ENCODE peak calls at places on chromosomes 2 and 18, in five cellular contexts. U is GM23248, O is fibroblast of lung, V is mesendoderm, J is OCI-LY7. L is an unnamed sample. For H3K4me1, the result is how much of the 10 kb centered on the place peaks cover.

GRCh38 chr2:156526950-156527636 is 90.9 kb downstream of the GPD2 start:
- DNase-seq in U (no peak), O (no peak), V (no peak), J (no peak), L (no peak)

GRCh38 chr2:39380525-39381150 is 56.4 kb downstream of the MAP4K3 start:
- DNase-seq in U (peak), O (peak), V (no peak), J (no peak), L (no peak)

GRCh38 chr2:142880275-142880674 is 2.8 kb downstream of the KYNU start:
- DNase-seq in U (peak), O (peak), V (no peak), J (no peak), L (no peak)

GRCh38 chr2:235358981-235359471 is 134.8 kb upstream of the AGAP1 start:
- DNase-seq in U (peak), O (no peak), V (no peak), J (no peak), L (no peak)

GRCh38 chr2:215826376-215826775 is 187.0 kb downstream of the MREG start:
- DNase-seq in U (peak), O (no peak), V (no peak), J (no peak), L (no peak)

GRCh38 chr18:21598726-21599584 is 1.5 kb downstream of the ESCO1 start:
- DNase-seq in U (peak), O (no peak), V (peak), J (peak), L (no peak)

GRCh38 chr2:11342561-11343343 is 1.7 kb downstream of the ROCK2 start:
- DNase-seq in U (peak), O (peak), V (peak), J (peak), L (peak)

GRCh38 chr2:1010373-1011017 is 59.8 kb downstream of the SNTG2 start:
- DNase-seq in U (no peak), O (no peak), V (no peak), J (no peak), L (peak)

GRCh38 chr2:71673402-71673795 is 220.0 kb downstream of the DYSF start:
- DNase-seq in U (no peak), O (no peak), V (no peak), J (no peak), L (no peak)

GRCh38 chr2:158138255-158138654 is 36.6 kb downstream of the UPP2 start:
- DNase-seq in U (no peak), O (no peak), V (no peak), J (no peak), L (no peak)

GRCh38 chr2:45607701-45608100 is 3.4 kb downstream of the SRBD1 start:
- DNase-seq in U (peak), O (no peak), V (peak), J (no peak), L (peak)

GRCh38 chr2:33363599-33364300 is 112.7 kb upstream of the RASGRP3 start:
- DNase-seq in U (no peak), O (peak), V (no peak), J (no peak), L (no peak)

GRCh38 chr2:112646102-112646719 is 472 bp downstream of the SLC20A1 start:
- DNase-seq in U (peak), O (no peak), V (no peak), J (peak), L (peak)
- H3K27ac ChIP-seq in U (peak), O (peak), V (peak), J (peak), L (peak)

DNA sequence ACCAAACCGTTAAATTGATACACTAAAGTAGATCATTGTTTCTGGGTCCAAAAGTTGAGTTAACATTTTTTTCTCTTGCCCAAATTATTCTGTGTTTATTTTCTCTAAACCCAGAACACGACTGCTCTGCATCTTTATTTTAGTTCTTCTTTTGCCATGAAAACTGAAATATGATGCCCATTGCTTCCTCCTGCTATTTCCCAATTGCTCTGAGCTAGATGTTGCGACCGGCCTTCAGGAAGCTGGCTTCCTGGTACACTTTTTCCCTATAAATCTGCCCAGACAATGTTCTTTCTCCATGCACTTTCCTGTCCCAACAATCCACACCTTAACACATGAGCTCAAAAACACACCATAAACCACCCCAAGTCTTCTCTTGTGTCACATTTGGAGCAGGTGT is 501.4 kb downstream of the FBXO15 start:
- DNase-seq in U (no peak), O (peak), V (no peak), J (no peak), L (no peak)
- H3K4me2 ChIP-seq in U (peak), O (no peak), V (no peak), J (no peak), L (no peak)

DNA sequence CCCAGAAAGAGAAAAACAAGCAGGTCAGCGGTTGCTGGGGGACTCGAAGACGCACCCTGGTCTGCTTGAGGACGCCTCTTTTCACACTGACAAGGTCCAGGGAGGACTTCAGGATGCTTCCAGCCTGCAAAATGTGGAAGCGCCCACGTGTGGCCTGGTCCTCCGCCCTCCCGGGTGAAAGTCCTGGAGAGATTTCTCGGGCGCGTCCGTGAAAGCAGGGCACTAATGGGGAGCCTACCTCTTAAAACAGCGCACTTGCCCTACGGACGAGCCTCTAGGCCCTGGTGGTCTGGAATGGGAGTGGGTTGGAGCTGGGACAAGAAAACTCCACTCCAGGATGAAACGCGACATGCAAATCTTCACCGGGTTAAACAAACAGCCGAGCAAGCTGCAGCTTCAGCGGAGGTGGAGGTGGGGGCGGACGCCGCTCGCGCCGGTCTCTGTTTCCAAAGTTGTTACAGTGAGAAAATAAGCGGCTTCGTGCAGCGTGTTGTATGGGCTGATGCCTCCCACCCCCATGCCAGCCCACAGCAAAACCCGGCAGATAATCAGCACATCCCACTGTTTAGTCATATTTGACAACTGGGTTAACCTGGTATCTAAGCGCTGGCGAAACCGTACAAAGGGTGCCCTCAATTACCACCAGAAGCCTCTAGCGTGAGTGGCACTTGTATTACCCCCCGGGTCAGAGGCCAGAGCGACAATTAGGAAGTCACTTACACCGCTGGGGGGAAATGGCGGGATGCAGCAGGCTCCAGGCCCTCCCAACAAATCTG is 1.1 kb upstream of the SP9 start:
- DNase-seq in U (no peak), O (no peak), V (peak), J (no peak), L (peak)
- H3K4me1 ChIP-seq in U (under half), O (under half), V (under half), J (under half), L (under half)

GRCh38 chr2:19736191-19736831 is 165.5 kb downstream of the TTC32 start:
- DNase-seq in U (no peak), O (peak), V (no peak), J (no peak), L (no peak)

GRCh38 chr2:19733951-19734425 is 167.8 kb downstream of the TTC32 start:
- DNase-seq in U (peak), O (peak), V (no peak), J (no peak), L (no peak)

GRCh38 chr2:19739256-19739655 is 162.5 kb downstream of the TTC32 start:
- DNase-seq in U (peak), O (peak), V (no peak), J (no peak), L (no peak)

GRCh38 chr2:19743641-19744040 is 158.1 kb downstream of the TTC32 start:
- DNase-seq in U (no peak), O (no peak), V (no peak), J (no peak), L (no peak)

GRCh38 chr2:19738707-19739106 is 163.1 kb downstream of the TTC32 start:
- DNase-seq in U (peak), O (peak), V (no peak), J (no peak), L (no peak)
- H3K27ac ChIP-seq in U (peak), O (peak), V (no peak), J (no peak), L (no peak)

GRCh38 chr2:47300081-47300480 is 102.9 kb upstream of the MSH2 start:
- DNase-seq in U (no peak), O (peak), V (no peak), J (no peak), L (no peak)
- H3K4me2 ChIP-seq in U (no peak), O (no peak), V (no peak), J (peak), L (no peak)